ENCODE peak calls at places on chromosomes 7 and 10, in eight cellular contexts. R is OCI-M1; F is T-helper 9 cell; P is activated CD4-positive, alpha-beta T cell treated with anti-CD3 and anti-CD28 coated beads, Interleukin-2, amount 10 ng/mL, durations not matched to agents 7 days and 5 days; Z is mucosa of gallbladder; K is activated effector memory CD4-positive, alpha-beta T cell treated with anti-CD3 and anti-CD28 coated beads, Interleukin-2, amount 50 U/mL, for 16 hours; G is neural progenitor cell; V is left kidney. B is an unnamed sample.

GRCh38 chr7:129053938-129054437 is 923 bp downstream of the TNPO3 start:
- DNase-seq in G (no peak), Z (no peak), K (no peak), V (no peak), F (no peak), P (no peak), R (no peak), B (no peak)

GRCh38 chr10:77629775-77630565 is 7.6 kb downstream of the KCNMA1 start:
- DNase-seq in R (peak; percentile 64), F (no peak), K (no peak), V (no peak), G (no peak), P (no peak), Z (no peak), B (no peak)

GRCh38 chr10:100101526-100102076 is 19.9 kb upstream of the CPN1 start:
- DNase-seq in R (no peak), V (no peak), G (no peak), Z (peak; percentile 15), P (no peak), K (no peak), F (no peak), B (no peak)

GRCh38 chr7:91082038-91082437 is 182.2 kb upstream of the FZD1 start:
- DNase-seq in P (no peak), G (no peak), R (peak; percentile 4), Z (no peak), K (no peak), V (no peak), F (no peak), B (no peak)

GRCh38 chr10:31075434-31075833 is 43.8 kb upstream of the ZNF438 start:
- DNase-seq in V (no peak), F (no peak), P (no peak), G (no peak), R (no peak), K (no peak), Z (no peak), B (no peak)

GRCh38 chr10:88076027-88076880 is 212.8 kb downstream of the PTEN start:
- DNase-seq in F (no peak), P (no peak), G (no peak), K (no peak), V (peak; percentile 46), Z (no peak), R (no peak), B (peak; percentile 30)

GRCh38 chr7:17205850-17206353 is 92.5 kb upstream of the AHR start:
- DNase-seq in R (peak; percentile 81), Z (no peak), K (no peak), V (no peak), G (no peak), P (no peak), F (no peak), B (no peak)

GRCh38 chr10:71063431-71063830 is 148.9 kb upstream of the UNC5B start:
- DNase-seq in Z (no peak), V (peak; percentile 76), R (no peak), K (no peak), P (no peak), G (peak; percentile 36), F (no peak), B (no peak)

B was measured in MM.1S.